ENCODE peak calls at places on chromosomes 12 and 14, in nine cellular contexts. D is Kasumi-1; W is activated CD4-positive, alpha-beta T cell treated with anti-CD3 and anti-CD28 coated beads, Interleukin-2, amount 50 U/mL, for 48 hours; V is stimulated activated effector memory CD8-positive, alpha-beta T cell treated with anti-CD3 and anti-CD28 coated beads, Interleukin-12 subunit alpha, Interleukin-12 subunit beta, amount 100 ng/mL, for 72 hours; B is AML-193; O is GM13976; H is KG1; A is HCEC 1CT; K is cardiac fibroblast. S is an unnamed sample.

GRCh38 chr12:101490286-101490920 is 15.3 kb downstream of the SPIC start:
- DNase-seq in D (peak), K (peak), O (peak), B (peak), V (no peak), H (no peak), A (peak), W (no peak), S (no peak)

GRCh38 chr12:104710940-104711725 is 247.0 kb downstream of the SLC41A2 start:
- DNase-seq in W (no peak), V (no peak), B (no peak), O (no peak), K (peak), D (no peak), H (no peak), A (peak), S (no peak)

GRCh38 chr12:8541591-8541990 is 886 bp upstream of the CLEC4E start:
- DNase-seq in V (no peak), B (no peak), H (no peak), A (no peak), W (no peak), K (no peak), O (no peak), D (no peak), S (no peak)

GRCh38 chr14:69610859-69611263 is 535 bp upstream of the SUSD6 start:
- DNase-seq in W (no peak), D (no peak), V (no peak), H (no peak), B (no peak), O (no peak), K (peak), A (peak), S (no peak)

GRCh38 chr12:121465921-121466799 is 66.2 kb downstream of the RNF34 start:
- DNase-seq in A (peak), K (peak), H (peak), D (peak), O (peak), B (peak), W (peak), V (peak), S (no peak)

GRCh38 chr14:70842851-70843462 is 33.6 kb upstream of the MAP3K9 start:
- DNase-seq in H (no peak), A (no peak), D (no peak), O (no peak), B (no peak), W (no peak), K (peak), V (no peak), S (no peak)

GRCh38 chr14:68111733-68112270 is 292.2 kb downstream of the RAD51B start:
- DNase-seq in B (no peak), W (no peak), D (no peak), H (no peak), A (no peak), O (no peak), V (no peak), K (no peak), S (no peak)

GRCh38 chr12:25293596-25293995 is 42.9 kb upstream of the KRAS start:
- DNase-seq in O (no peak), H (no peak), K (no peak), A (no peak), W (no peak), D (no peak), B (no peak), V (no peak), S (no peak)

GRCh38 chr14:92867246-92867925 is 55.6 kb upstream of the CHGA start:
- DNase-seq in K (no peak), V (no peak), H (no peak), W (no peak), D (no peak), B (no peak), O (no peak), A (no peak), S (no peak)

GRCh38 chr12:65853489-65854157 is 29.3 kb downstream of the HMGA2 start:
- DNase-seq in W (no peak), B (no peak), H (no peak), V (no peak), O (no peak), K (peak), D (no peak), A (peak), S (no peak)

GRCh38 chr12:129825316-129825715 is 78.5 kb downstream of the TMEM132D start:
- DNase-seq in B (no peak), A (no peak), K (no peak), V (no peak), D (no peak), O (no peak), H (no peak), W (no peak), S (no peak)

GRCh38 chr14:103556976-103557758 is 5.3 kb downstream of the BAG5 start:
- DNase-seq in O (no peak), K (no peak), W (no peak), V (no peak), A (no peak), D (no peak), H (no peak), B (no peak), S (no peak)

GRCh38 chr12:1013618-1014489 is 22.8 kb downstream of the ERC1 start:
- DNase-seq in A (peak), D (no peak), V (no peak), B (no peak), O (no peak), W (no peak), K (peak), H (no peak), S (no peak)

GRCh38 chr14:99745307-99745951 is 47.8 kb upstream of the EML1 start:
- DNase-seq in K (peak), B (no peak), A (peak), D (no peak), H (no peak), V (no peak), O (no peak), W (no peak), S (no peak)

GRCh38 chr14:72651081-72651480 is 242.8 kb downstream of the DPF3 start:
- DNase-seq in D (no peak), A (no peak), H (no peak), B (no peak), O (no peak), V (no peak), K (peak), W (no peak), S (no peak)

GRCh38 chr12:59316938-59317337 is 278.9 kb upstream of the SLC16A7 start:
- DNase-seq in A (no peak), V (no peak), H (no peak), W (no peak), K (no peak), D (no peak), B (no peak), O (no peak), S (no peak)

GRCh38 chr12:56616244-56616643 is 13.9 kb downstream of the BAZ2A start:
- DNase-seq in O (no peak), H (no peak), K (no peak), A (no peak), W (no peak), D (no peak), V (no peak), B (no peak), S (no peak)

GRCh38 chr12:4960030-4960429 is 50.3 kb downstream of the KCNA1 start:
- DNase-seq in D (no peak), O (no peak), W (no peak), V (no peak), H (no peak), B (no peak), A (no peak), K (no peak), S (no peak)

GRCh38 chr12:109888179-109889020 is 8.1 kb upstream of the GLTP start:
- DNase-seq in O (no peak), D (peak), B (peak), W (peak), V (peak), H (peak), K (peak), A (peak), S (no peak)

GRCh38 chr12:109736552-109737108 is 23.0 kb downstream of the FAM222A start:
- DNase-seq in V (no peak), K (peak), H (no peak), A (peak), D (no peak), B (no peak), W (no peak), O (no peak), S (no peak)

GRCh38 chr12:7479784-7480183 is 23.8 kb downstream of the CD163 start:
- DNase-seq in V (no peak), W (no peak), A (no peak), B (no peak), O (no peak), K (no peak), H (no peak), D (no peak), S (no peak)

GRCh38 chr14:101791919-101792572 is 30.5 kb downstream of the PPP2R5C start:
- DNase-seq in V (no peak), B (no peak), K (peak), D (no peak), O (peak), A (peak), W (no peak), H (no peak), S (no peak)

GRCh38 chr12:54419088-54419887 is at the start of gene ITGA5:
- DNase-seq in A (peak), W (peak), H (no peak), B (no peak), V (no peak), K (peak), D (peak), O (peak), S (no peak)

GRCh38 chr14:31479026-31479425 is 8.8 kb downstream of the GPR33 start:
- DNase-seq in K (no peak), A (no peak), H (no peak), B (no peak), W (no peak), D (no peak), V (no peak), O (no peak), S (no peak)

GRCh38 chr12:67986632-67987031 is 2.6 kb upstream of the IFNG-AS1 start:
- DNase-seq in D (no peak), A (no peak), O (no peak), W (no peak), V (no peak), B (no peak), H (no peak), K (no peak), S (no peak)

GRCh38 chr12:4268549-4269181 is 4.9 kb upstream of the CCND2 start:
- DNase-seq in O (no peak), B (no peak), D (no peak), V (no peak), W (no peak), K (peak), H (peak), A (no peak), S (no peak)

GRCh38 chr12:95848575-95849388 is 10.0 kb upstream of the SNRPF start:
- DNase-seq in H (peak), V (no peak), K (peak), A (peak), O (no peak), B (peak), W (no peak), D (peak), S (no peak)

GRCh38 chr12:6278439-6279255 is 31.8 kb upstream of the PLEKHG6 start:
- DNase-seq in D (peak), B (peak), H (peak), K (peak), A (peak), W (peak), V (peak), O (peak), S (no peak)

GRCh38 chr14:26531894-26532293 is 65.9 kb downstream of the NOVA1 start:
- DNase-seq in A (peak), D (no peak), V (no peak), K (peak), W (no peak), O (no peak), B (no peak), H (no peak), S (no peak)

GRCh38 chr12:119659289-119659897 is 8.5 kb upstream of the PRKAB1 start:
- DNase-seq in K (peak), B (peak), W (peak), D (peak), V (no peak), O (peak), H (no peak), A (peak), S (no peak)

GRCh38 chr12:25194211-25194610 is 749 bp downstream of the DNAI7 start:
- DNase-seq in A (no peak), H (no peak), D (no peak), V (no peak), B (no peak), W (no peak), O (no peak), K (no peak), S (no peak)

GRCh38 chr12:121175383-121176119 is 34.4 kb upstream of the P2RX4 start:
- DNase-seq in K (no peak), O (peak), D (peak), B (peak), W (no peak), H (no peak), A (no peak), V (no peak), S (no peak)

GRCh38 chr12:19960527-19960926 is 407.8 kb upstream of the PDE3A start:
- DNase-seq in V (no peak), W (no peak), O (no peak), K (no peak), A (no peak), D (no peak), B (no peak), H (no peak), S (no peak)

S was measured in SIG-M5.